ENCODE peak calls at places on chromosomes 3 and 15, in five cellular contexts. J is neuronal stem cell; Z is adipocyte; M is naive thymus-derived CD4-positive, alpha-beta T cell; X is prostate gland. L is an unnamed sample. For H3K36me3 and H3K27me3, the result is how much of the 10 kb centered on the place peaks cover.

GRCh38 chr3:136078421-136079364 is 113.2 kb downstream of the PPP2R3A start:
- DNase-seq in J (no peak), Z (peak), M (no peak), X (no peak), L (no peak)

GRCh38 chr3:23961913-23962312 is 16.8 kb downstream of the NR1D2 start:
- DNase-seq in J (no peak), Z (no peak), M (no peak), X (no peak), L (no peak)

GRCh38 chr3:13853978-13854296 is 25.9 kb downstream of the WNT7A start:
- DNase-seq in J (no peak), Z (no peak), M (no peak), X (no peak), L (peak)

GRCh38 chr3:181488536-181488935 is 223.2 kb upstream of the SOX2 start:
- DNase-seq in J (no peak), Z (no peak), M (no peak), X (no peak), L (no peak)

GRCh38 chr15:72237286-72238224 is 6.6 kb upstream of the PKM start:
- DNase-seq in J (no peak), Z (peak), M (peak), X (no peak), L (peak)

GRCh38 chr3:101829066-101829830 is 20.1 kb upstream of the NFKBIZ start:
- DNase-seq in J (no peak), Z (peak), M (peak), X (no peak), L (no peak)

GRCh38 chr15:85580914-85581313 is 200.5 kb downstream of the AKAP13 start:
- DNase-seq in J (no peak), Z (no peak), M (peak), X (no peak), L (no peak)

GRCh38 chr15:98899266-98900021 is 108.1 kb downstream of the PGPEP1L start:
- DNase-seq in J (no peak), Z (no peak), M (no peak), X (no peak), L (no peak)

GRCh38 chr3:52249683-52250082 is 4.1 kb downstream of the PPM1M start:
- DNase-seq in J (no peak), Z (no peak), M (no peak), X (no peak), L (no peak)
- H3K36me3 ChIP-seq in J (half or more), Z (half or more), M (under half), X (under half), L (under half)

GRCh38 chr15:62067448-62068044 is 769 bp downstream of the C2CD4A start:
- DNase-seq in J (peak), Z (peak), M (peak), X (peak), L (no peak)
- H3K27me3 ChIP-seq in J (half or more), Z (under half), M (under half), X (under half), L (under half)

DNA sequence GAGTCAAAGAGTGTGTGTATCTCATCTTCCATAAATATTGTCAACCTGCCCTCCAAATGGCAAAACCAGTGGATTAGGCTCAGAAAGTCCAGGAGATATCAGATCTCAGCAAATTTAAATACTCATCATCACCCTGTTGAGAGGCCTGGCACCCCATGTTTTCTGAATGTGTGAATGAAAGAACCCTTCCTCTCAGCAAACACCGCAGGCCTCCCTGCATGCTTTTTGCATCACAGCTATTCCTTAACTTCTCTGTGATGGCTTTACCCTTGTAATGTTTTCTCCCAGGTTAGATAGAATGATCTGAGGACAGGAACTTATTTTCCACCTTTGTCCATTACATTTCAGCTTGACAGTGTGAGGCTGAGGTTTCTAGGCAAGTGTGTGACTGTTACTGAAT is 43.6 kb upstream of the NMNAT3 start:
- DNase-seq in J (no peak), Z (no peak), M (no peak), X (no peak), L (no peak)
- H3K36me3 ChIP-seq in J (under half), Z (under half), M (under half), X (under half), L (under half)

DNA sequence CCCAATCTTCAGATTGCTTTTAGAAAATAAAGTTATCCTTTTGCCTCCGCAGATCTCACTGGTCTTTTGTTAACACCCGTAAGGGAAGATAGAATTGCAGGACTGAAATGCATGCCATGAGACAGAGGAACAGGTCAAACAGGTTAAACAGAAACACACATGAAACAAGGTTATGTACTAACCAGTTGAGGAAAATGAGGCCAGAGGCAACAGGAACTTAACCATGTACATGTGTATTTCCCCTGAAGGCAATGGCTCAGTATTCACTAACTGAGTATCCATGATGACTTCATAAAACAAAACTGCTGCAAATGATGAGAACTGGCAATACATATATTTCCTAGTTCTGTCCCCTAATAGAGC is 169.1 kb upstream of the NSMCE3 start:
- DNase-seq in J (no peak), Z (no peak), M (no peak), X (peak), L (no peak)
- H3K27me3 ChIP-seq in J (under half), Z (under half), M (under half), X (under half), L (under half)

DNA sequence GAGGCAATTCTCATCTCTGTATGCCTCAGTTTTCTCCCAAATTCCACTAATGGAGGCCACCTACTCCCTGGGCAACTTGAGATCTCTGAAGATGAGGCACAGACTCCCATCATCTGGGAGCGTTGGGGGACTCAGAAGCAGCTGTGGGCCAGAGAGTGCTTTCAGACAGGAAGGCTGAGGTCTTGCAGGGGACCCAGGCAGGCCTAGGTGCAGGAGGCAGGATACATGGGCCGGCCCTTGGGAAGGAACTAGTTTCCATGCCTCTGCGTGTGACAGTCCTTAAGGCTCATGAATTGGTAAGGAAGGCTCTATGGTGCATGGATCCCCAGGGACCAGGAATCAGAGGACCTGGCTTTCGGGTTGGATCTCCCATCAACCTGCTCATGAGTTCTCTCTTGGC is 14.5 kb downstream of the BMF start:
- DNase-seq in J (no peak), Z (no peak), M (no peak), X (no peak), L (no peak)
- H3K36me3 ChIP-seq in J (under half), Z (under half), M (under half), X (under half), L (under half)

DNA sequence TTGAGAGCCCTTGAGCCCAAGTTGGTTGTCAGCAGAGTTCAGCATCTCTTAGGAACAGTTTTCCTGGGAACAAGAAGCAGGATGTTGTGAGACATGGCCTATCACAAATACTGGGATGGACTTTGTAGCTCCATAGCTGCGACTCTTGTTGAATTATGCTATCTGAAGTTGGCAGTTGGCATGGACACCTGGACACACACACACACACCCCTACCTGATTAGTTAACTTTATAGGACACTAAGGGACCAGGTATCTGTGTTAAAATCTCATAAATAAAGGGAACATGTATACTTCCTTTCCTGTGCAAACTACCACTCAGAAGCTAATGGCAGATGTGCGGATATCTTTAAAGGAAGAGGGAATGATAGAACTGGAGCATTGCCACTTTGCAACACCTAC is 10.2 kb upstream of the CHRNA7 start:
- DNase-seq in J (no peak), Z (no peak), M (no peak), X (no peak), L (no peak)
- H3K27me3 ChIP-seq in J (under half), Z (under half), M (under half), X (under half), L (under half)